ENCODE peak calls at places on chromosome 11, in four cellular contexts. Y, B, J and Q are unnamed samples.

GRCh38 chr11:129960216-129961214 is 42.1 kb downstream of the PRDM10 start:
- DNase-seq in Y (peak; percentile 47), B (peak; percentile 56), J (no peak), Q (peak; percentile 71)

GRCh38 chr11:134372961-134373360 is 39.1 kb downstream of the B3GAT1 start:
- DNase-seq in J (no peak), Y (no peak), B (no peak), Q (no peak)

GRCh38 chr11:100942016-100942415 is 187.6 kb downstream of the PGR start:
- DNase-seq in Y (no peak), B (no peak), J (peak; percentile 14), Q (no peak)

GRCh38 chr11:82004537-82005213 is 729.0 kb downstream of the FAM181B start:
- DNase-seq in J (no peak), B (no peak), Y (no peak), Q (no peak)

GRCh38 chr11:1390603-1391164 is 950 bp downstream of the BRSK2 start:
- DNase-seq in Y (no peak), J (no peak), B (no peak), Q (no peak)

GRCh38 chr11:73950869-73951710 is at the start of gene DNAJB13:
- DNase-seq in B (peak; percentile 38), Y (peak; percentile 77), J (peak; percentile 79), Q (no peak)

GRCh38 chr11:43172477-43172876 is 139.3 kb upstream of the API5 start:
- DNase-seq in B (no peak), Y (no peak), J (no peak), Q (no peak)

GRCh38 chr11:57480409-57481137 is 20.2 kb downstream of the RTN4RL2 start:
- DNase-seq in B (no peak), Y (peak; percentile 61), J (peak; percentile 86), Q (no peak)

GRCh38 chr11:66056541-66056940 is 4.4 kb downstream of the SF3B2 start:
- DNase-seq in J (no peak), B (no peak), Y (no peak), Q (no peak)

GRCh38 chr11:1161410-1162152 is 3.8 kb downstream of the MUC5AC start:
- DNase-seq in B (no peak), J (no peak), Y (no peak), Q (no peak)

GRCh38 chr11:20084921-20085814 is 75.1 kb downstream of the DBX1 start:
- DNase-seq in B (no peak), J (no peak), Y (peak; percentile 90), Q (no peak)

GRCh38 chr11:58628446-58628845 is 6.0 kb downstream of the CNTF start:
- DNase-seq in J (no peak), Y (no peak), B (no peak), Q (no peak)

GRCh38 chr11:85955531-85955930 is 100.3 kb downstream of the CCDC83 start:
- DNase-seq in B (no peak), Y (no peak), J (no peak), Q (no peak)

GRCh38 chr11:2270322-2271076 is at the start of gene ASCL2:
- DNase-seq in J (no peak), B (no peak), Y (no peak), Q (no peak)

GRCh38 chr11:35982061-35982460 is 38.2 kb downstream of the LDLRAD3 start:
- DNase-seq in J (no peak), Y (no peak), B (no peak), Q (no peak)

GRCh38 chr11:9716275-9717039 is 52.6 kb downstream of the SWAP70 start:
- DNase-seq in B (no peak), Y (no peak), J (peak; percentile 21), Q (no peak)

GRCh38 chr11:127640822-127641485 is 640.4 kb upstream of the KIRREL3 start:
- DNase-seq in Y (no peak), J (no peak), B (no peak), Q (no peak)

DNA sequence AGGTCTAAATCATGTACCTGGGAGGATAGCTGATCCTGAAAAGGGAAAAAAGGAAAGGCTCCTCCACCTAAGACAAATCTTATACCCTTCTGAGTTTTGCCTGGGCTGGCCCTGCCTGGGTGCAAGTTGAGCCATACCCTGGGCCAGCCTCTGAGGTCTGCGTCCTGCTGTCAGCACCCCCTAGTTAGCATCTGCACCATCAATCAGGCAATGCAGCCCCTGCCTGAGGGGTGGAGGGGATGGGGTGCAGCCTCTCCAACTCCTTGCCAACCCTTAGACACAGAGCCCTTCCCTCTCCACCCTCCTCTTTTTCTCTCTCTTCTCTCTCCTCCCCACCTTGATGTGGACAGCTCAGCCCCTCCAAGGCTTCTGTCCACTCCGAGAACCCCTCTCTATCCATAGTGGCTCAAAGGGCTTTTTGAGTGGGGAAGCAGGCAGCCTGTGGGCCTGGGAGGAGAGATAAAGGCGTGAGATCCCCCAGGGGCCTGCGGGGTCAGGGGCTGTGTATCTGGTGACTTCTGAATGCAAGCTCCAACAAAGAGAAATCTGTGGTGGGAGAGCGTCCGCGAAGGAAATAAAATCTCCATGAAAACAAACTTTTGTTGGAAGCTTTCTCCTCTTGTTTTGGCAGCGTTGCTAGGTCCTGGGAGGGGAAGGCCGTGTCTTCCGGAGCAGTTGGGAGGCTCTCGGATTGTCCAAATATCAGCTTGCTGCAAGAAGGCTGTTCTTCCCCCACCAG is 50.1 kb downstream of the PKNOX2 start:
- DNase-seq in J (no peak), Y (no peak), B (no peak), Q (no peak)
- TF ChIP-seq TCF7L2 in J (no peak), Y (no peak), B (no peak), Q (no peak)

GRCh38 chr11:69448471-69449284 is 32.8 kb upstream of the LINC01488 start:
- DNase-seq in Y (no peak), B (no peak), J (peak; percentile 71), Q (no peak)
- TF ChIP-seq TCF7L2 in Y (no peak), B (no peak), J (no peak), Q (no peak)

DNA sequence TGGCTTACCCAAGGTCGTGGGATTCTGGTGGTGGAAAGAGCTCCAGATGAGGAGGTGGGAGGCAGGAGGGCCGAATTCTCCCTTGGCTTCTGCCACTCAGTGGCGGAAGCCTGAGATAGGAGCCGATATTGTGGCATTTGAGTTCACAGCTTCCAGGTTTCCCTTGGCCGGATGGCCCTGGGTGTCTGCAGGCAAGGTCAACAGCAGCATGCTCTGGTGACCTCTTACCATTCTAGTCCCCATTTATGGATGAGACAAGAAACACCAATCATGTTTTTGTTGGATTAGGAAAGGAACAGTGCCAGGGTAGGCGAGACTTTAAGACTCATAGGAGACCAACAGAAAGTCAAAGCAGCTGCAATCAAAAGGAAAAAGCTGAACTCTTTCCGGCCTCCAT is 89.7 kb downstream of the GRAMD1B start:
- DNase-seq in Y (no peak), J (no peak), B (no peak), Q (no peak)
- TF ChIP-seq TCF7L2 in Y (no peak), J (no peak), B (no peak), Q (no peak)

GRCh38 chr11:118715245-118715807 is 35.9 kb upstream of the TREH start:
- DNase-seq in B (no peak), J (no peak), Y (no peak), Q (no peak)

GRCh38 chr11:118714816-118715215 is 35.4 kb upstream of the TREH start:
- DNase-seq in J (no peak), Y (no peak), B (no peak), Q (no peak)

DNA sequence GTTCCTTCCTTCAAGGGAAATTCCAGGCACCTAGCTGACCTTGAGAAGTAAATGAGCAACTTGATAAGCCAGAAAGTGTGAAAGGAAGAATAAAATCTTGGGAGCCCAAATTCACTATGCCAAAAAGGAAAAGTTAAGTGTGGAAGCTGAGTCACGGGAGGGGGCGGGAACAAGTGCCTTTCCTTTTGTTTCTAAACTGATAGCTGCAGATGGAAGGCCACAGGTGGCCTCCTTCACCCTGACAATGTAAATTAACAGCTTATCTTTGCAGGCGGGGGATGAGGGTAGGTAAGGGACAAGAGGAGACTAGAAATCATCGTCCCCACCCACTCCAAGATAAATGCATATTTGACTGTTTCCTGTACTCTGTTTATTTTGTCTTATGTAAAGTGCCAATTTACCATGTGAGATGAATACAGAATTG is 36.4 kb upstream of the TREH start:
- DNase-seq in Y (no peak), B (no peak), J (peak; percentile 76), Q (no peak)
- TF ChIP-seq TCF7L2 in Y (no peak), B (no peak), J (no peak), Q (no peak)